ENCODE peak calls at places on chromosomes 12 and 14, in ten cellular contexts. Q is amniotic epithelial cell; A is LoVo; H is CD8-positive, alpha-beta memory T cell; R is smooth muscle cell of the brain vasculature; U is NCI-H460; J is NB4; M is fibroblast of pulmonary artery; S is ACHN; L is astrocyte of the cerebellum. P is an unnamed sample.

GRCh38 chr12:105740970-105741725 is 397.6 kb downstream of the NUAK1 start:
- DNase-seq in R (peak), J (no peak), A (no peak), M (peak), S (no peak), H (no peak), L (no peak), Q (no peak), U (no peak), P (no peak)

GRCh38 chr12:107448198-107448597 is 237.4 kb upstream of the PWP1 start:
- DNase-seq in S (peak), L (no peak), R (no peak), M (peak), Q (no peak), U (no peak), A (no peak), H (no peak), J (peak), P (peak)

GRCh38 chr12:7628401-7628961 is 37.2 kb downstream of the APOBEC1 start:
- DNase-seq in U (no peak), R (no peak), M (no peak), S (no peak), Q (no peak), A (no peak), L (no peak), J (no peak), H (no peak), P (no peak)

GRCh38 chr14:87996276-87996592 is 3.3 kb upstream of the GALC start:
- DNase-seq in Q (peak), U (no peak), H (no peak), J (no peak), R (no peak), S (no peak), M (peak), L (no peak), A (no peak), P (no peak)

GRCh38 chr12:53862831-53863230 is 75.8 kb upstream of the HOXC13 start:
- DNase-seq in S (no peak), M (peak), R (no peak), U (no peak), L (no peak), J (no peak), H (no peak), Q (peak), A (no peak), P (no peak)

GRCh38 chr12:51896236-51896635 is 8.3 kb downstream of the ANKRD33 start:
- DNase-seq in J (no peak), M (no peak), U (no peak), A (no peak), R (no peak), S (no peak), Q (no peak), H (no peak), L (no peak), P (no peak)

GRCh38 chr12:118055144-118055557 is 5.8 kb downstream of the WSB2 start:
- DNase-seq in S (peak), U (peak), A (peak), J (peak), Q (peak), R (no peak), H (peak), M (peak), L (no peak), P (peak)

GRCh38 chr12:28963554-28963953 is 185.5 kb upstream of the FAR2 start:
- DNase-seq in U (peak), R (no peak), A (no peak), Q (peak), H (no peak), S (peak), L (no peak), M (peak), J (peak), P (peak)

GRCh38 chr14:88463318-88463717 is 77.9 kb downstream of the SPATA7 start:
- DNase-seq in Q (peak), A (no peak), U (peak), M (peak), L (no peak), R (no peak), J (peak), H (no peak), S (peak), P (peak)

GRCh38 chr12:116502989-116503496 is 56.1 kb upstream of the MAP1LC3B2 start:
- DNase-seq in M (no peak), A (peak), L (no peak), R (no peak), J (no peak), Q (no peak), S (no peak), H (no peak), U (no peak), P (no peak)

GRCh38 chr12:12376636-12377448 is 20.0 kb downstream of the BORCS5 start:
- DNase-seq in Q (peak), A (peak), S (peak), H (peak), U (peak), L (peak), M (peak), R (no peak), J (peak), P (peak)

GRCh38 chr12:115776399-115776798 is 501.1 kb downstream of the MED13L start:
- DNase-seq in J (no peak), Q (no peak), L (no peak), R (no peak), M (no peak), A (no peak), S (no peak), H (no peak), U (no peak), P (no peak)

GRCh38 chr14:61355892-61356325 is 34.5 kb downstream of the PRKCH start:
- DNase-seq in S (peak), J (peak), Q (no peak), H (no peak), A (peak), R (no peak), L (no peak), U (peak), M (peak), P (no peak)

GRCh38 chr14:23457587-23458445 is 11.7 kb upstream of the NGDN start:
- DNase-seq in U (no peak), J (no peak), R (no peak), L (no peak), H (no peak), S (no peak), A (peak), Q (no peak), M (no peak), P (no peak)

GRCh38 chr12:12592930-12593329 is 18.7 kb upstream of the CREBL2 start:
- DNase-seq in J (no peak), L (no peak), Q (peak), U (no peak), M (peak), R (no peak), S (peak), A (peak), H (no peak), P (no peak)

GRCh38 chr12:31861360-31861759 is 97.9 kb upstream of the RESF1 start:
- DNase-seq in J (no peak), L (no peak), H (no peak), U (no peak), Q (no peak), S (no peak), A (no peak), R (no peak), M (no peak), P (no peak)

GRCh38 chr12:116977465-116978380 is 67.0 kb downstream of the FBXW8 start:
- DNase-seq in Q (peak), U (no peak), R (no peak), H (no peak), A (no peak), J (no peak), S (no peak), M (no peak), L (no peak), P (peak)

GRCh38 chr14:21044106-21044618 is 2.0 kb downstream of the RNASE7 start:
- DNase-seq in A (peak), H (no peak), L (no peak), S (no peak), M (no peak), J (peak), U (no peak), Q (no peak), R (no peak), P (no peak)

GRCh38 chr12:1502441-1502785 is 92.0 kb downstream of the FBXL14 start:
- DNase-seq in M (peak), L (no peak), U (no peak), J (no peak), A (no peak), S (no peak), Q (peak), H (no peak), R (no peak), P (no peak)

GRCh38 chr12:52019123-52019770 is 12.5 kb downstream of the TAMALIN start:
- DNase-seq in A (no peak), J (no peak), Q (no peak), U (no peak), H (no peak), R (no peak), L (no peak), M (no peak), S (peak), P (no peak)

GRCh38 chr12:62466596-62467411 is at the start of gene MON2:
- DNase-seq in M (peak), Q (peak), S (peak), J (peak), H (peak), A (peak), U (peak), L (peak), R (peak), P (peak)

GRCh38 chr12:29769162-29769820 is 14.5 kb downstream of the TMTC1 start:
- DNase-seq in S (no peak), J (no peak), L (peak), U (no peak), R (no peak), A (no peak), H (no peak), Q (peak), M (peak), P (no peak)

GRCh38 chr14:100165376-100165775 is 5.9 kb upstream of the DEGS2 start:
- DNase-seq in Q (no peak), U (no peak), H (no peak), J (no peak), A (no peak), M (no peak), R (no peak), L (no peak), S (no peak), P (no peak)

GRCh38 chr14:56666716-56667115 is 87.1 kb downstream of the TMEM260 start:
- DNase-seq in L (peak), H (no peak), Q (peak), R (no peak), S (peak), M (peak), U (no peak), A (peak), J (no peak), P (no peak)

GRCh38 chr14:30291216-30291615 is 267.7 kb upstream of the G2E3 start:
- DNase-seq in S (peak), Q (peak), R (no peak), J (no peak), A (no peak), L (peak), M (peak), H (no peak), U (no peak), P (no peak)

GRCh38 chr14:99726538-99727095 is 42.5 kb downstream of the CYP46A1 start:
- DNase-seq in Q (no peak), H (no peak), U (no peak), L (no peak), J (no peak), S (no peak), M (no peak), A (no peak), R (no peak), P (no peak)

GRCh38 chr14:25953532-25954144 is 644.2 kb downstream of the NOVA1 start:
- DNase-seq in S (no peak), M (peak), L (peak), A (no peak), H (no peak), J (no peak), Q (no peak), U (no peak), R (peak), P (no peak)

GRCh38 chr14:93295541-93296220 is 37.2 kb downstream of the BTBD7 start:
- DNase-seq in R (no peak), J (no peak), S (no peak), H (no peak), A (no peak), M (no peak), L (no peak), U (no peak), Q (no peak), P (no peak)

GRCh38 chr12:88638956-88639355 is 58.7 kb upstream of the KITLG start:
- DNase-seq in S (no peak), R (no peak), A (no peak), Q (peak), U (no peak), H (no peak), J (no peak), M (peak), L (no peak), P (no peak)

GRCh38 chr14:90017371-90017770 is 44.4 kb upstream of the KCNK13 start:
- DNase-seq in U (no peak), H (no peak), S (no peak), J (no peak), R (no peak), A (no peak), L (no peak), Q (peak), M (peak), P (no peak)

GRCh38 chr12:55996201-55996714 is 818 bp upstream of the SUOX start:
- DNase-seq in M (peak), Q (peak), L (no peak), R (no peak), S (peak), J (peak), H (peak), U (peak), A (peak), P (peak)

GRCh38 chr12:27818421-27818918 is 38.4 kb upstream of the MANSC4 start:
- DNase-seq in L (no peak), Q (peak), S (no peak), R (no peak), J (no peak), U (no peak), A (no peak), M (no peak), H (no peak), P (no peak)

GRCh38 chr12:56565510-56566101 is 44.0 kb downstream of the RBMS2 start:
- DNase-seq in L (no peak), Q (peak), H (peak), J (peak), M (peak), A (no peak), R (peak), S (no peak), U (no peak), P (peak)

GRCh38 chr14:63717704-63718103 is 10.2 kb downstream of the SGPP1 start:
- DNase-seq in R (no peak), L (no peak), Q (peak), H (peak), A (no peak), S (peak), M (peak), J (peak), U (no peak), P (peak)

GRCh38 chr12:84091642-84092041 is 821.0 kb downstream of the SLC6A15 start:
- DNase-seq in A (no peak), S (no peak), J (no peak), Q (no peak), R (no peak), H (no peak), M (no peak), U (no peak), L (no peak), P (no peak)

GRCh38 chr14:34301107-34301734 is 160.8 kb downstream of the SPTSSA start:
- DNase-seq in M (peak), H (no peak), A (peak), J (peak), L (peak), R (no peak), U (peak), Q (peak), S (peak), P (peak)

GRCh38 chr12:10584415-10584814 is 29.0 kb downstream of the MAGOHB start:
- DNase-seq in S (no peak), A (no peak), L (no peak), U (no peak), H (no peak), J (no peak), M (peak), Q (peak), R (no peak), P (no peak)